ENCODE peak calls at places on chromosomes 3 and 15, in ten cellular contexts. I is fibroblast of lung; H is A673; C is tibial artery; J is breast epithelium; W is uterus; L is heart left ventricle; K is tibial nerve; G is CD8-positive, alpha-beta T cell; V is PC-3. P is an unnamed sample.

GRCh38 chr15:40010681-40011080 is 28.3 kb downstream of the SRP14 start:
- DNase-seq in I (peak; percentile 95), H (no peak), C (no peak), J (no peak), W (no peak), L (no peak), K (no peak), G (no peak), V (no peak), P (no peak)

GRCh38 chr15:91018178-91018577 is 4.2 kb downstream of the VPS33B start:
- DNase-seq in I (no peak), H (no peak), C (no peak), J (no peak), W (no peak), L (no peak), K (no peak), G (no peak), V (no peak), P (no peak)

GRCh38 chr3:158097571-158098553 is 8.4 kb downstream of the SHOX2 start:
- DNase-seq in I (no peak), H (peak; percentile 63), C (no peak), J (no peak), W (no peak), L (peak; percentile 25), K (no peak), G (peak; percentile 55), V (peak; percentile 83), P (peak; percentile 85)

GRCh38 chr3:141052570-141053069 is 1.5 kb downstream of the SPSB4 start:
- DNase-seq in I (no peak), H (no peak), C (no peak), J (no peak), W (no peak), L (peak; percentile 54), K (no peak), G (no peak), V (no peak), P (peak; percentile 63)

GRCh38 chr3:186691676-186692075 is 25.5 kb upstream of the KNG1 start:
- DNase-seq in I (no peak), H (no peak), C (no peak), J (peak; percentile 18), W (no peak), L (no peak), K (no peak), G (no peak), V (no peak), P (no peak)

GRCh38 chr3:52824037-52824436 is 6.4 kb downstream of the ITIH4 start:
- DNase-seq in I (no peak), H (no peak), C (no peak), J (no peak), W (no peak), L (no peak), K (no peak), G (no peak), V (no peak), P (no peak)

GRCh38 chr15:50145451-50145872 is 26.4 kb upstream of the ATP8B4 start:
- DNase-seq in I (peak; percentile 92), H (peak; percentile 86), C (no peak), J (no peak), W (peak; percentile 65), L (no peak), K (peak; percentile 57), G (no peak), V (peak; percentile 90), P (no peak)

GRCh38 chr3:164521139-164521538 is 557.2 kb downstream of the SI start:
- DNase-seq in I (no peak), H (no peak), C (no peak), J (no peak), W (no peak), L (no peak), K (no peak), G (no peak), V (no peak), P (no peak)

GRCh38 chr3:45409921-45410320 is 21.5 kb downstream of the LARS2 start:
- DNase-seq in I (peak; percentile 12), H (no peak), C (no peak), J (peak; percentile 49), W (peak; percentile 77), L (no peak), K (peak; percentile 78), G (no peak), V (no peak), P (peak; percentile 20)

GRCh38 chr15:69328739-69329138 is 30.0 kb downstream of the PAQR5 start:
- DNase-seq in I (no peak), H (no peak), C (no peak), J (no peak), W (no peak), L (no peak), K (no peak), G (no peak), V (peak; percentile 74), P (no peak)

GRCh38 chr3:7733933-7734332 is 767.7 kb upstream of the LMCD1 start:
- DNase-seq in I (no peak), H (no peak), C (no peak), J (no peak), W (no peak), L (no peak), K (no peak), G (no peak), V (no peak), P (no peak)

GRCh38 chr3:115713247-115713646 is 89.9 kb downstream of the GAP43 start:
- DNase-seq in I (no peak), H (peak; percentile 89), C (no peak), J (no peak), W (no peak), L (no peak), K (no peak), G (no peak), V (no peak), P (peak; percentile 77)

GRCh38 chr3:45597166-45597565 is 2.6 kb downstream of the LIMD1 start:
- DNase-seq in I (peak; percentile 50), H (no peak), C (peak; percentile 71), J (no peak), W (no peak), L (no peak), K (peak; percentile 38), G (no peak), V (peak; percentile 75), P (no peak)

GRCh38 chr15:71802770-71803169 is 7.6 kb upstream of the NR2E3 start:
- DNase-seq in I (no peak), H (peak; percentile 29), C (no peak), J (no peak), W (no peak), L (no peak), K (no peak), G (no peak), V (no peak), P (peak; percentile 84)
- TF ChIP-seq CTCF in I (peak; percentile 30), H (peak; percentile 62), C (no peak), J (no peak), W (no peak), L (peak; percentile 30), K (no peak), G (no peak), V (peak; percentile 59), P (peak; percentile 26)

GRCh38 chr15:90002428-90002844 is 1.3 kb downstream of the ZNF710 start:
- DNase-seq in I (peak; percentile 57), H (peak; percentile 49), C (peak; percentile 77), J (peak; percentile 38), W (peak; percentile 46), L (peak; percentile 51), K (no peak), G (no peak), V (peak; percentile 41), P (no peak)
- H3K27ac ChIP-seq in I (peak overlapping the region; percentile 96), H (peak overlapping the region; percentile 60), C (peak overlapping the region; percentile 68), J (peak overlapping the region; percentile 96), W (peak overlapping the region; percentile 84), L (peak overlapping the region; percentile 92), K (peak overlapping the region; percentile 96), G (no peak overlapping the region), V (peak overlapping the region; percentile 41), P (peak overlapping the region; percentile 93)

DNA sequence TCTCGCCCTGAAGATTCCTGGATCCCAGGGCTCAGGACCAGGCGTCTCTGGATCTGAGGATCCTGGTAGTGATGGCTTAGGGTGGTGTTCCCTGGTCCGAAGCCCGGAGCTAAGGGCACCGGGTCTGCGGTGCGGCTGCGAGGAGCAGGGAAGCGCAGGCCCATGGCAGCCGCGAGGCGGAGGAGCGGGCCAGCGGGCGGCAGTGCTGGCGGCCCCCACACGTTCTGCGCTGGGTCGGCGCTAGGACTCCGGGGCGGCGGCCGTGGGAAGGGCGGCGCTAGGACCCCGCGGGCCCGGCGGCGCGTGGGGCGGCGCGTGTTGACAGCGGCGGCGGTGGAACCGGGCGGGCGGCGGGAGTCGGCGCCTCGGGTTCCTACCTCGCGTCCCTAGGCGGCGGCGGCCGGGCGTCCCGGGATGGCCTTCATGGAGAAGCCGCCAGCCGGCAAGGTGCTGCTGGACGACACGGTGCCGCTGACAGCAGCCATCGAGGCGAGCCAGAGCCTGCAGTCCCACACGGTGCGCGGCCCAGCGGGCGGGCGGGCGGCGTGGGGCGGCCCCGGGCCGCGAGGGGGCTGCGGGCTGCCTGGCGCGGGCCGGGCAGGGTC is at the start of gene PXK:
- DNase-seq in I (peak; percentile 74), H (peak; percentile 68), C (peak; percentile 89), J (peak; percentile 45), W (peak; percentile 74), L (peak; percentile 89), K (peak; percentile 61), G (peak; percentile 71), V (peak; percentile 74), P (peak; percentile 73)
- TF ChIP-seq CTCF in I (no peak), H (no peak), C (no peak), J (no peak), W (no peak), L (no peak), K (no peak), G (no peak), V (peak; percentile 26), P (no peak)

GRCh38 chr3:127011270-127011992 is 28.5 kb downstream of the PLXNA1 start:
- DNase-seq in I (peak; percentile 84), H (peak; percentile 32), C (peak; percentile 86), J (no peak), W (no peak), L (no peak), K (peak; percentile 16), G (no peak), V (no peak), P (no peak)

GRCh38 chr3:127013758-127014535 is 31.0 kb downstream of the PLXNA1 start:
- DNase-seq in I (no peak), H (no peak), C (no peak), J (no peak), W (no peak), L (no peak), K (no peak), G (no peak), V (no peak), P (no peak)

GRCh38 chr3:127009531-127009930 is 26.6 kb downstream of the PLXNA1 start:
- DNase-seq in I (no peak), H (no peak), C (no peak), J (no peak), W (no peak), L (no peak), K (no peak), G (no peak), V (no peak), P (no peak)

GRCh38 chr3:127013196-127013595 is 30.3 kb downstream of the PLXNA1 start:
- DNase-seq in I (no peak), H (no peak), C (no peak), J (no peak), W (no peak), L (no peak), K (no peak), G (no peak), V (no peak), P (no peak)

DNA sequence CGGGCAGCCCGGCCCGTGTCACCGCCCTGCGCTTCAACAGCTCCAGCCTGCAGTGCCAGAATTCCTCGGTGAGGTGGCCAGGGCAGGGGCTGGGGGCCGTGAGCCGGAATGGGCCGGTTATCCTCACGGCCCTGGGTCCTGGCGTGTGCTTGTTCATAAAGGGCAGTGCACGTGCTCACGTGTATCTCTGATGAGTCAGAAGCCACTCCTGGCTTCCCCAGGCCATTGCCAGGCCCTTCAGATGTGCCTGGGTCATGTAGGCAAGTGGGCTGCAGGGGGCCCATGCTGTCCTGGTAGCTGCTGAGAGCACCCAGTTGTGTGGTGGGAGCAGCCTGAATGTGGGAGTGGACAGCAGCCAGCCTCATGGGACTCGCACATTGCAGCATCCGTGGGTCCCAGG is 29.2 kb downstream of the PLXNA1 start:
- DNase-seq in I (peak; percentile 17), H (no peak), C (no peak), J (no peak), W (no peak), L (no peak), K (no peak), G (no peak), V (no peak), P (no peak)
- H3K27ac ChIP-seq in I (no peak overlapping the region), H (peak overlapping the region; percentile 75), C (peak overlapping the region; percentile 58), J (no peak overlapping the region), W (no peak overlapping the region), L (no peak overlapping the region), K (no peak overlapping the region), G (no peak overlapping the region), V (no peak overlapping the region), P (no peak overlapping the region)

P was measured in pancreas.